ENCODE peak calls at places on chromosomes 4 and X, in eight cellular contexts. E is brain microvascular endothelial cell; C is GM10248; B is CD4-positive, alpha-beta T cell; T is upper lobe of right lung; R is spleen; V is GM23338; G is fibroblast of the aortic adventitia. Y is an unnamed sample.

GRCh38 chr4:3468154-3468553 is 5.0 kb downstream of the DOK7 start:
- DNase-seq in E (no peak), C (no peak), B (no peak), T (no peak), R (peak; percentile 30), V (no peak), G (no peak), Y (peak; percentile 55)

GRCh38 chr4:90030953-90031352 is 96.2 kb upstream of the CCSER1 start:
- DNase-seq in E (no peak), C (no peak), B (no peak), T (no peak), R (no peak), V (peak; percentile 72), G (no peak), Y (no peak)

GRCh38 chrX:11267311-11267910 is 25.8 kb upstream of the AMELX start:
- DNase-seq in E (no peak), C (no peak), B (no peak), T (no peak), R (no peak), V (no peak), G (no peak), Y (no peak)

GRCh38 chr4:143082698-143083097 is 102.0 kb upstream of the USP38 start:
- DNase-seq in E (no peak), C (no peak), B (no peak), T (no peak), R (no peak), V (no peak), G (peak; percentile 1), Y (no peak)

GRCh38 chr4:58301384-58301783 is 1191.2 kb upstream of the IGFBP7 start:
- DNase-seq in E (no peak), C (no peak), B (no peak), T (no peak), R (no peak), V (peak; percentile 80), G (no peak), Y (no peak)

GRCh38 chr4:38757945-38758344 is 24.8 kb downstream of the TLR10 start:
- DNase-seq in E (no peak), C (no peak), B (no peak), T (no peak), R (no peak), V (peak; percentile 65), G (no peak), Y (no peak)

GRCh38 chrX:151621422-151621821 is 57.9 kb downstream of the PASD1 start:
- DNase-seq in E (no peak), C (no peak), B (no peak), T (no peak), R (no peak), V (no peak), G (no peak), Y (no peak)

GRCh38 chrX:153905481-153906095 is 1.1 kb downstream of the AVPR2 start:
- DNase-seq in E (no peak), C (no peak), B (no peak), T (no peak), R (peak; percentile 74), V (no peak), G (no peak), Y (no peak)

GRCh38 chrX:20432048-20432447 is 165.3 kb upstream of the RPS6KA3 start:
- DNase-seq in E (peak; percentile 31), C (no peak), B (no peak), T (no peak), R (no peak), V (no peak), G (no peak), Y (no peak)

GRCh38 chr4:168630445-168631187 is 133.8 kb downstream of the PALLD start:
- DNase-seq in E (peak; percentile 79), C (no peak), B (no peak), T (no peak), R (no peak), V (no peak), G (peak; percentile 65), Y (no peak)

GRCh38 chr4:72084587-72085011 is 52.8 kb downstream of the NPFFR2 start:
- DNase-seq in E (no peak), C (no peak), B (no peak), T (no peak), R (no peak), V (no peak), G (no peak), Y (no peak)

GRCh38 chrX:63526863-63527262 is 175.7 kb upstream of the SPIN4 start:
- DNase-seq in E (no peak), C (no peak), B (no peak), T (no peak), R (no peak), V (no peak), G (no peak), Y (no peak)

GRCh38 chr4:130703211-130703920 is 1607.4 kb downstream of the C4orf33 start:
- DNase-seq in E (no peak), C (no peak), B (no peak), T (no peak), R (no peak), V (no peak), G (no peak), Y (no peak)

GRCh38 chr4:33780952-33781655 is 2463.2 kb downstream of the ARAP2 start:
- DNase-seq in E (no peak), C (no peak), B (no peak), T (no peak), R (no peak), V (no peak), G (peak; percentile 67), Y (no peak)

GRCh38 chr4:153232768-153233167 is 28.5 kb downstream of the TRIM2 start:
- DNase-seq in E (no peak), C (no peak), B (no peak), T (no peak), R (no peak), V (peak; percentile 80), G (peak; percentile 61), Y (no peak)
- TF ChIP-seq CTCF in E (peak; percentile 24), C (no peak), B (no peak), T (peak; percentile 15), R (no peak), V (peak; percentile 88), G (peak; percentile 35), Y (peak; percentile 36)

GRCh38 chr4:177671387-177671786 is 229.2 kb upstream of the AGA start:
- DNase-seq in E (no peak), C (no peak), B (no peak), T (no peak), R (no peak), V (no peak), G (no peak), Y (no peak)

GRCh38 chr4:177671845-177672244 is 229.6 kb upstream of the AGA start:
- DNase-seq in E (no peak), C (no peak), B (no peak), T (no peak), R (no peak), V (no peak), G (no peak), Y (no peak)

GRCh38 chr4:177667687-177668086 is 225.4 kb upstream of the AGA start:
- DNase-seq in E (no peak), C (no peak), B (no peak), T (no peak), R (no peak), V (no peak), G (no peak), Y (no peak)
- TF ChIP-seq CTCF in E (peak; percentile 36), C (no peak), B (no peak), T (no peak), R (no peak), V (peak; percentile 58), G (no peak), Y (peak; percentile 41)

DNA sequence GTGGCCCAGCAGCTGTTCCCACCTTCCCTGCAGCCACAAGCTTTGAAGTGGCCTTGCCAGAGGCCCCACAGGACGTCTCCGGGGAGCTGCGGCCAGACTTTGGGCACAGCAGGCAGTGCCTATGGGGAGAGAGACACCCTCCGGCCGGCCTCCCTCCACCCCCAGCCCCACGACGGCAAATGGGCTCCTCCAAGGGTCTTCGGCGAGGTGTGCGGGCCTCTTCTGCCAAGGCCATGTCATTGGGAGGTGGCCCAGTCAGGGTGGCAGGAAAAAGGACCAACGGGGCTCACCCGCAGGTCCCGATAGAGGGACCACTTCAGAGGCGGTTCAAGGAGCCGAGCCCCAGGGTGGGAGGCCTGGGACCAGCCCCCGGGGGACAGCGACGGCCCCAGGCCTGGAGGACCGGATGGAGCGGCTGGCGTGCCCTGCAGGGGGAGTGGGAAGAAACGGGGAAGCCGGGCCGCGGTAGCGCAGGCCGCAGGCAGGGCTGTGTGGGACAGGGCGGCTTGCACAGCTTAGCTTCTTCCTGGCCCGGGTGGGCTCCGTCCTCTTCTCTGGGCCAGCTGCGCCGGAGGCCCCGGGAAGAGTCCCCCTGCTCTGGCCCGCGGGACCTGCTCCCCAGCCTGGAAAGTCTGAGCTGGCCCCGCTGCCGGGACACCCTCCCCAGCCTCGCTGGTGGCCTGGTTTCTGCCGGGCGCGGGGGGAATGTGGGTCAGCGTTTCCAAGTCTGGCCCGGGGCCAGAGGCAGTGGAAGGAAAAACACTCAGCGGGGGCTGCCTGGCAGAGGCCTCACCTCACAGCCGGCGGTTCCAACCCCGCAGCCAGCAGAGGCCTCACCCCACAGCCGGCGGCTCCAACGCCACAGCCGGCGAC is 21.9 kb upstream of the SPON2 start:
- DNase-seq in E (no peak), C (no peak), B (no peak), T (peak; percentile 70), R (peak; percentile 76), V (peak; percentile 57), G (peak; percentile 50), Y (peak; percentile 91)
- TF ChIP-seq CTCF in E (peak; percentile 16), C (no peak), B (no peak), T (no peak), R (peak; percentile 26), V (no peak), G (no peak), Y (peak; percentile 11)

GRCh38 chrX:2692221-2693122 is 1.4 kb downstream of the CD99 start:
- DNase-seq in E (no peak), C (no peak), B (no peak), T (no peak), R (peak; percentile 84), V (peak; percentile 50), G (peak; percentile 79), Y (no peak)

GRCh38 chrX:2690856-2691542 is at the start of gene CD99:
- DNase-seq in E (peak; percentile 62), C (peak; percentile 94), B (peak; percentile 86), T (peak; percentile 96), R (peak; percentile 97), V (peak; percentile 84), G (peak; percentile 82), Y (peak; percentile 94)

GRCh38 chrX:2693123-2693438 is 2.0 kb downstream of the CD99 start:
- DNase-seq in E (no peak), C (no peak), B (no peak), T (no peak), R (peak; percentile 49), V (no peak), G (no peak), Y (no peak)

GRCh38 chrX:2689773-2690666 is 1.1 kb upstream of the CD99 start:
- DNase-seq in E (no peak), C (peak; percentile 34), B (no peak), T (no peak), R (peak; percentile 84), V (peak; percentile 58), G (no peak), Y (no peak)

DNA sequence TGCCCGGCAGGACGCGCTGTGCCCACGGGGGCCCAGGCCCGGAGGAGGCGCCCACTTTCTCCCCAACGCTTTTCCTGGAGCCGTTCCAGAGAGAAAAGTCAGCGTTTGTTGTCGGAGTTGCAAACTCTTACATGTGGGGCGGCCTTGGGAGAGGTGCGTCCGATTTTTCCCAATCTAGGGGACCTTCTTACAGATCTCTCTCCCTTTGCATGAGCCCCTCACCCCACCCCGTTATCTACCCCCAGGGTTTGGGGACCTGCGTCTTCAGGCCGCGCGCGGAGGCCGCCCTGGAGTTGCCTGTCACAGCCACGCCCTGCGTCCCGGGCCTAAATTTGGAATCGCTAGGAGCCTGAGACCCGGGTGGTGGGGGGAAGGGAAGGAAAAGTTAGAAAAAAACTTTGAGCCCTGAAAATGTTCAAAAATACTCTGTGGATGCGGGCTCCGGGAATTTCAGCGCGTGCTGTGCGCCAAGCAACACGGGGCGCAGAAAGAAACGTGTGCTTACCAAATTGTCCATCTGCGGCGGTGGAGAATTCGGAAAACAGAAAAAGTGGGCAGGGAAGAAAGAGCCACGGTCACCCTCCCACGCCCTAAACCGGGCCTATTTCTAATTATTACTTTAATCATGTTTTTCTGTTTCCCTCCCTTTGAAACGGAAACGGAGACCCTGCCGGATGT is 587 bp downstream of the CD99 start:
- DNase-seq in E (no peak), C (peak; percentile 29), B (peak; percentile 19), T (peak; percentile 82), R (peak; percentile 82), V (peak; percentile 39), G (peak; percentile 62), Y (no peak)
- TF ChIP-seq CTCF in E (no peak), C (no peak), B (no peak), T (no peak), R (no peak), V (no peak), G (no peak), Y (no peak)

Y was measured in chondrocyte.